ENCODE peak calls at places on chromosomes 11 and 22, in ten cellular contexts. Z, D, W, O, S, V, C, B, F and J are unnamed samples.

GRCh38 chr11:65781152-65781961 is 581 bp upstream of the AP5B1 start:
- DNase-seq in D (no peak), O (no peak), V (peak), W (no peak), F (no peak), Z (peak), S (no peak), C (peak), B (peak), J (peak)

GRCh38 chr22:49923445-49923844 is 5.0 kb downstream of the CRELD2 start:
- DNase-seq in S (no peak), F (peak), Z (no peak), C (no peak), W (no peak), B (no peak), V (no peak), D (no peak), O (no peak), J (no peak)

GRCh38 chr11:12599408-12600143 is 74.6 kb upstream of the TEAD1 start:
- DNase-seq in V (peak), Z (peak), C (peak), D (no peak), F (no peak), W (peak), S (no peak), O (peak), B (peak), J (no peak)

GRCh38 chr22:40404251-40405177 is 34.1 kb downstream of the SGSM3 start:
- DNase-seq in W (no peak), F (no peak), B (no peak), C (no peak), O (no peak), S (no peak), D (no peak), Z (no peak), V (no peak), J (peak)

GRCh38 chr11:129766858-129767604 is 48.6 kb upstream of the TMEM45B start:
- DNase-seq in W (peak), S (peak), Z (peak), V (peak), O (peak), D (peak), C (peak), F (peak), B (peak), J (no peak)

GRCh38 chr11:28674432-28675076 is 566.4 kb downstream of the METTL15 start:
- DNase-seq in C (peak), F (peak), Z (peak), S (peak), B (peak), D (peak), W (peak), O (peak), V (peak), J (peak)

GRCh38 chr22:29617922-29618629 is 14.6 kb downstream of the NF2 start:
- DNase-seq in F (peak), O (no peak), C (no peak), S (peak), V (no peak), D (peak), B (peak), W (no peak), Z (no peak), J (no peak)

GRCh38 chr11:40178470-40178869 is 1281.0 kb downstream of the LRRC4C start:
- DNase-seq in Z (no peak), F (no peak), S (no peak), B (no peak), V (no peak), W (no peak), D (no peak), O (no peak), C (no peak), J (peak)

GRCh38 chr11:96426356-96427103 is 36.7 kb downstream of the JRKL start:
- DNase-seq in V (no peak), W (peak), B (peak), Z (peak), D (no peak), F (peak), S (peak), O (no peak), C (peak), J (no peak)

DNA sequence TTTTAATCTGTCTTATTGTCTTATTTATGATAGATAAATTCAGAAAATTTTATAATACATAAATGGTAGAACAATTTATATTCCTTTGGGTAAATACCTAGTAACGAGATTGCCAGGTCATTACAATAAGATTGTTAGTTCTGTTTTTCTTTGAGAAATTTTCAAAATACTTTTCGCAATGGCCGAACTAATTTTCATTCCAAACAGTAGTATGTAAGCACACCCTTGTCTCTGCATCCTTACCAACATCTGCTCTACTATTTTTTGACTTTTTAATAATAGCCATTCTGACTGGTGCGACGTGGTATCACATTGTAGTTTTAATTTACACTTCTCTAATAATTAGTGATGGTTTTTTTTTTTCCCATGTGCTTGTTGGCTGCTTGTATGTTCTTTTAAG is 351.4 kb upstream of the LUZP2 start:
- DNase-seq in W (no peak), O (no peak), D (no peak), Z (no peak), B (no peak), F (peak), V (no peak), S (peak), C (no peak), J (no peak)
- H2AFZ ChIP-seq in W (no peak), O (no peak), D (no peak), Z (no peak), B (no peak), F (no peak), V (no peak), S (no peak), C (no peak), J (no peak)

GRCh38 chr22:20234760-20235452 is 33.2 kb downstream of the RTN4R start:
- DNase-seq in S (no peak), V (no peak), O (no peak), F (no peak), D (no peak), B (no peak), C (no peak), W (no peak), Z (no peak), J (no peak)

GRCh38 chr22:20234314-20234682 is 33.8 kb downstream of the RTN4R start:
- DNase-seq in D (no peak), V (no peak), O (no peak), C (no peak), Z (no peak), W (no peak), S (no peak), F (no peak), B (no peak), J (no peak)

GRCh38 chr22:20232781-20233180 is 35.3 kb downstream of the RTN4R start:
- DNase-seq in O (no peak), S (no peak), C (no peak), Z (no peak), F (no peak), V (no peak), D (no peak), W (no peak), B (no peak), J (no peak)

GRCh38 chr22:20232237-20232598 is 35.9 kb downstream of the RTN4R start:
- DNase-seq in W (no peak), O (no peak), B (no peak), Z (no peak), V (no peak), F (no peak), C (no peak), S (no peak), D (no peak), J (no peak)

DNA sequence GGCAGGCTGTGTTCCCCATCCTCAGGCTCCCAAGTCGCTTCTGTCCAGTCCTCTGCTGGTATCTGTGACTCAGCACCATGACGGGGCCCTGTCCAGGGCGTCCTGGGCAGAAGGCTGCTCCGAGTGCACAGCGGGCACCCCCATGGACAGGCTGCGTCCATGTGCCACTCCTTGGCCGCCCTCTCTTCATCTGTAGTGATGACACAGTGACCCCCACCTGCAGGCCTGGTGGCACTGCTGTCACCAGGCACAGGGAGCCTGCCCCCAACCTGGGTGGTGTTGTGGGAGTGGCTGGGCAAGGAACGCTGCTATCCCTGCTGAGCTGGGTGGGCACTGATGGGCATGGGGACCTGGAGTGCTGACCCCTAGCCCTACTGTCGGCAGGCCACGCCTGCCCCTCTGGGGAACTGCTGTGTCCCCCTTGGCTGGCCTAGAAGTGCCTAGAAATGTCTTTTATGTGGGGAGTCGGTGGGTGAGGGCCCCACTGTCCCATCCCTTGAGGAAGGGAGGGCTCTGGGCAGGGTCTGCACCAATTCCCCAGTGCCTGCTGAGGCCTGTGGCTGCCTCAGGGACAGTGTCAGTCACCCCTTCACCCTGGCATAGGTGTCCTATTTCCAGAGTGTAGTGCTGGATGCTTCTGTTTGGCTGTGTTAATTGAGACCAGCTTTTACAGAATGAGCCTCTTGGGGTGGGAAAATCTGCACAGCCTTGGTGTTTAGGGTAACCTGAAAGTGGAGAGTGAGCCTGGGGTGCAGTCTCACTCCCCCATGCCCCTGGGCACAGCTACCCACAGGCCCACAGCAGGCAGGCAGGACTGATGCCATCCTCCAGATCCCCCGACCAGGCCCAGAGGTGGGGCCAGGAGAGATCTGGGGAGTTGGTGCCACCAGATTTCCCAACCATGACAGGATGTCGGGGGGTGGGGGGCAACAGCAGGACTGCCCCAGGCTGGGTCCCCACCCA is 34.5 kb downstream of the RTN4R start:
- DNase-seq in S (no peak), Z (no peak), V (no peak), F (no peak), O (no peak), B (no peak), D (no peak), C (no peak), W (no peak), J (no peak)
- H2AFZ ChIP-seq in S (no peak), Z (no peak), V (no peak), F (no peak), O (no peak), B (no peak), D (no peak), C (no peak), W (no peak), J (no peak)

GRCh38 chr11:121452609-121453150 is at the start of gene SORL1-AS1:
- DNase-seq in W (peak), D (no peak), V (no peak), F (peak), S (no peak), Z (peak), O (no peak), C (peak), B (peak), J (no peak)

GRCh38 chr11:121453589-121454299 is 977 bp upstream of the SORL1-AS1 start:
- DNase-seq in V (no peak), C (no peak), D (no peak), S (no peak), Z (no peak), O (no peak), B (no peak), W (peak), F (no peak), J (no peak)

GRCh38 chr11:121450424-121450823 is 1.7 kb upstream of the SORL1 start:
- DNase-seq in W (no peak), F (no peak), D (no peak), C (no peak), B (no peak), Z (no peak), S (no peak), O (no peak), V (no peak), J (no peak)

GRCh38 chr11:121451178-121451981 is 734 bp upstream of the SORL1 start:
- DNase-seq in Z (no peak), C (no peak), W (peak), O (no peak), B (peak), V (no peak), F (no peak), D (no peak), S (no peak), J (no peak)

DNA sequence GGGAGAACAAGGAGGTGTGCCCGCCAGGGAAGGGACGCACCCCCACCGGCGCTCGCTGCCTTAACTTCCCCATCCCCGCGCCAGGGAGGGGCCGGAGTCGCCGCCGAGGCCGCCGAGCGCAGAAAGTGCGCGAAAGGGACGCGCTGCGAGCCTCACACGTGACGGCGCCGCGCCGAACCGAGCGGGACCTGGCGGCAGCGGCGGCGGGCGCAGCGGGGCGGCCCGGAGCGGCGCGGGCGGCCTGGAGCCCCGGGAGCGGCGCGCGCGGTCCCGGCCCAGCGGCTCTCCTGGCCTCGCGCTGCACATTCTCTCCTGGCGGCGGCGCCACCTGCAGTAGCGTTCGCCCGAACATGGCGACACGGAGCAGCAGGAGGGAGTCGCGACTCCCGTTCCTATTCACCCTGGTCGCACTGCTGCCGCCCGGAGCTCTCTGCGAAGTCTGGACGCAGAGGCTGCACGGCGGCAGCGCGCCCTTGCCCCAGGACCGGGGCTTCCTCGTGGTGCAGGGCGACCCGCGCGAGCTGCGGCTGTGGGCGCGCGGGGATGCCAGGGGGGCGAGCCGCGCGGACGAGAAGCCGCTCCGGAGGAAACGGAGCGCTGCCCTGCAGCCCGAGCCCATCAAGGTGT is at the start of gene SORL1:
- DNase-seq in W (peak), F (peak), B (peak), D (peak), Z (peak), V (peak), C (peak), S (peak), O (peak), J (peak)
- H2AFZ ChIP-seq in W (no peak), F (peak), B (peak), D (no peak), Z (peak), V (no peak), C (peak), S (peak), O (peak), J (peak)

DNA sequence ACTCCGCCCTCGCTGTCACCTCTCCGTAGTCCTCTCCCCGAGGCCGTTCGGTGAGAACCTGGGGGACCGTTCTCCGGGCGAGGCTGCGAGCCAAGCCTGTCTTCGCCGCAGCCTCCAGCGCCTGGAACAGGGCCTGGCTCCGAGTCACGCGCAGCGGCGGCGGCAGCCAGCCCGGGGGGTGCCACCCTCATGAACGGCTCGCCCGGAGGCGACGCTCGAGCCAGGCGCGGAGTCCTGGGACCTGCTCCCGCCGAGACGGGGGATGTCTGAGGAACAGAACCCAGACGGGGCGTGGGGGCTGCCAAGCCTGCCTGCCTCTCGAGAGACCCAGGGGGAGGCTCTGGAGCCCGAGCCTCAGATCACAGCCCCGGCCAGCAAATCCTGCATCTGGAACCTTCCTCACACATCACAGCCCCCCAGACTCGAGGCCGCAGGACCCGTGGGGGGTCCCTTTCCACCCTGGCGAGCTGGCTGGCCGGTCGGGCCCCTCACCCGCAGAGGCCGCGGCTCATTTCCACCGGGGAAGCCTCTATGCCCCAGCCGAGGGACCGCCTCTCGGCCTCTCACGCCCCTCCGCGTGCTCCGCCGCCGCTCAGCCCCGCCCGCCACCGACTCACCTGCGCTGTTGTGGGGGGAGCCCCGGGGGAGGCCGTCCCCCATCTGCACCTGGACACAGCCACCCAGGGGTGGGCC is 4.1 kb downstream of the SHISA8 start:
- DNase-seq in F (no peak), Z (peak), O (no peak), C (peak), V (no peak), S (peak), W (no peak), B (peak), D (peak), J (peak)
- H2AFZ ChIP-seq in F (peak), Z (no peak), O (no peak), C (no peak), V (no peak), S (no peak), W (no peak), B (peak), D (no peak), J (no peak)

GRCh38 chr11:61011239-61011870 is 39.9 kb downstream of the CD6 start:
- DNase-seq in S (no peak), C (no peak), D (no peak), W (no peak), B (no peak), Z (no peak), V (no peak), F (no peak), O (no peak), J (peak)

GRCh38 chr11:61010466-61011238 is 39.2 kb downstream of the CD6 start:
- DNase-seq in V (no peak), S (no peak), Z (peak), C (no peak), D (no peak), W (no peak), B (no peak), F (no peak), O (no peak), J (peak)

GRCh38 chr11:61009392-61010275 is 38.2 kb downstream of the CD6 start:
- DNase-seq in B (no peak), F (no peak), C (no peak), W (no peak), S (no peak), D (no peak), Z (no peak), O (no peak), V (no peak), J (peak)

GRCh38 chr11:61008971-61009370 is 37.5 kb downstream of the CD6 start:
- DNase-seq in Z (no peak), D (no peak), C (no peak), S (no peak), W (no peak), B (no peak), F (no peak), O (no peak), V (no peak), J (peak)

GRCh38 chr11:61011950-61012830 is 40.7 kb downstream of the CD6 start:
- DNase-seq in B (no peak), Z (peak), S (peak), D (no peak), C (no peak), W (no peak), O (no peak), F (peak), V (no peak), J (peak)
- H2AFZ ChIP-seq in B (no peak), Z (no peak), S (no peak), D (no peak), C (no peak), W (no peak), O (no peak), F (peak), V (no peak), J (no peak)

GRCh38 chr11:62457474-62457873 is 38.6 kb downstream of the SCGB1A1 start:
- DNase-seq in O (no peak), C (no peak), B (no peak), S (no peak), D (no peak), F (no peak), W (no peak), Z (no peak), V (no peak), J (no peak)

GRCh38 chr11:62464655-62465054 is 45.8 kb downstream of the SCGB1A1 start:
- DNase-seq in S (no peak), C (no peak), W (peak), Z (no peak), F (no peak), D (no peak), O (no peak), V (no peak), B (no peak), J (no peak)

GRCh38 chr11:62458212-62459002 is 39.6 kb downstream of the SCGB1A1 start:
- DNase-seq in V (no peak), O (no peak), D (no peak), W (no peak), C (no peak), B (no peak), Z (no peak), F (peak), S (no peak), J (peak)

GRCh38 chr11:62459080-62459479 is 40.2 kb downstream of the SCGB1A1 start:
- DNase-seq in Z (no peak), S (no peak), W (no peak), O (no peak), C (no peak), B (no peak), V (no peak), F (peak), D (no peak), J (peak)

GRCh38 chr11:62461740-62462522 is 43.1 kb downstream of the SCGB1A1 start:
- DNase-seq in B (peak), S (peak), W (no peak), D (no peak), F (peak), C (no peak), O (no peak), Z (no peak), V (no peak), J (peak)
- H2AFZ ChIP-seq in B (peak), S (no peak), W (no peak), D (no peak), F (no peak), C (no peak), O (no peak), Z (no peak), V (no peak), J (no peak)

GRCh38 chr22:28237092-28237491 is 318.0 kb upstream of the PITPNB start:
- DNase-seq in O (no peak), F (peak), Z (no peak), C (no peak), W (no peak), V (no peak), D (no peak), S (no peak), B (no peak), J (peak)
- H2AFZ ChIP-seq in O (no peak), F (no peak), Z (no peak), C (no peak), W (no peak), V (no peak), D (no peak), S (no peak), B (no peak), J (no peak)

GRCh38 chr22:45531441-45531840 is 28.8 kb downstream of the FBLN1 start:
- DNase-seq in C (no peak), V (no peak), Z (no peak), F (no peak), W (no peak), D (no peak), O (no peak), S (no peak), B (no peak), J (no peak)
- H2AFZ ChIP-seq in C (no peak), V (no peak), Z (no peak), F (peak), W (no peak), D (no peak), O (no peak), S (no peak), B (no peak), J (no peak)

GRCh38 chr11:67468509-67468834 is 579 bp downstream of the TMEM134 start:
- DNase-seq in C (peak), O (no peak), Z (peak), V (no peak), W (peak), D (no peak), S (no peak), F (no peak), B (no peak), J (no peak)
- H2AFZ ChIP-seq in C (peak), O (no peak), Z (no peak), V (no peak), W (no peak), D (peak), S (no peak), F (peak), B (peak), J (peak)